ENCODE peak calls at places on chromosome 7, in eight cellular contexts. Y is neural progenitor cell; W is GM20000; N is progenitor cell of endocrine pancreas; O is astrocyte of the spinal cord; G is colonic mucosa; R is choroid plexus epithelial cell; P is CD8-positive, alpha-beta T cell. C is an unnamed sample.

GRCh38 chr7:132773527-132773956 is 197.3 kb upstream of the PLXNA4 start:
- DNase-seq in R (peak), Y (no peak), G (no peak), O (no peak), W (no peak), N (no peak), P (no peak), C (no peak)

GRCh38 chr7:33724201-33724600 is 181.1 kb upstream of the BMPER start:
- DNase-seq in R (no peak), G (no peak), N (no peak), Y (no peak), W (no peak), P (no peak), O (no peak), C (no peak)

GRCh38 chr7:100568176-100568935 is 5.3 kb downstream of the SAP25 start:
- DNase-seq in R (no peak), N (no peak), Y (no peak), P (no peak), W (no peak), O (no peak), G (peak), C (no peak)

GRCh38 chr7:20199015-20199737 is 18.0 kb downstream of the MACC1 start:
- DNase-seq in N (no peak), P (no peak), R (peak), Y (no peak), W (peak), G (peak), O (peak), C (peak)

GRCh38 chr7:41698726-41699125 is 4.2 kb downstream of the INHBA start:
- DNase-seq in R (peak), O (peak), W (no peak), N (no peak), G (no peak), Y (no peak), P (no peak), C (no peak)

GRCh38 chr7:25820432-25821040 is 331.5 kb upstream of the NFE2L3 start:
- DNase-seq in P (no peak), R (peak), Y (peak), W (no peak), O (no peak), G (no peak), N (no peak), C (peak)

GRCh38 chr7:69295971-69296370 is 302.3 kb upstream of the AUTS2 start:
- DNase-seq in N (no peak), Y (no peak), G (no peak), O (no peak), R (no peak), W (no peak), P (no peak), C (no peak)

GRCh38 chr7:157224627-157225026 is 85.9 kb downstream of the UBE3C start:
- DNase-seq in R (peak), N (no peak), W (no peak), O (peak), Y (no peak), P (no peak), G (no peak), C (no peak)

GRCh38 chr7:148261523-148261922 is 329.0 kb upstream of the C7orf33 start:
- DNase-seq in O (no peak), W (no peak), N (no peak), G (no peak), R (no peak), P (no peak), Y (no peak), C (no peak)

GRCh38 chr7:148262721-148263229 is 327.8 kb upstream of the C7orf33 start:
- DNase-seq in R (peak), Y (peak), N (peak), W (peak), P (peak), G (peak), O (peak), C (peak)

GRCh38 chr7:148265896-148266295 is 324.7 kb upstream of the C7orf33 start:
- DNase-seq in Y (no peak), O (no peak), N (no peak), W (no peak), P (no peak), G (no peak), R (no peak), C (no peak)

GRCh38 chr7:148261996-148262688 is 328.4 kb upstream of the C7orf33 start:
- DNase-seq in G (no peak), W (no peak), O (no peak), N (no peak), P (no peak), R (no peak), Y (peak), C (no peak)

GRCh38 chr7:148264933-148265557 is 325.5 kb upstream of the C7orf33 start:
- DNase-seq in W (peak), P (no peak), G (no peak), O (peak), Y (peak), R (peak), N (no peak), C (no peak)
- TF ChIP-seq CTCF in W (peak), P (peak), G (peak), O (peak), Y (peak), R (peak), N (peak), C (peak)

DNA sequence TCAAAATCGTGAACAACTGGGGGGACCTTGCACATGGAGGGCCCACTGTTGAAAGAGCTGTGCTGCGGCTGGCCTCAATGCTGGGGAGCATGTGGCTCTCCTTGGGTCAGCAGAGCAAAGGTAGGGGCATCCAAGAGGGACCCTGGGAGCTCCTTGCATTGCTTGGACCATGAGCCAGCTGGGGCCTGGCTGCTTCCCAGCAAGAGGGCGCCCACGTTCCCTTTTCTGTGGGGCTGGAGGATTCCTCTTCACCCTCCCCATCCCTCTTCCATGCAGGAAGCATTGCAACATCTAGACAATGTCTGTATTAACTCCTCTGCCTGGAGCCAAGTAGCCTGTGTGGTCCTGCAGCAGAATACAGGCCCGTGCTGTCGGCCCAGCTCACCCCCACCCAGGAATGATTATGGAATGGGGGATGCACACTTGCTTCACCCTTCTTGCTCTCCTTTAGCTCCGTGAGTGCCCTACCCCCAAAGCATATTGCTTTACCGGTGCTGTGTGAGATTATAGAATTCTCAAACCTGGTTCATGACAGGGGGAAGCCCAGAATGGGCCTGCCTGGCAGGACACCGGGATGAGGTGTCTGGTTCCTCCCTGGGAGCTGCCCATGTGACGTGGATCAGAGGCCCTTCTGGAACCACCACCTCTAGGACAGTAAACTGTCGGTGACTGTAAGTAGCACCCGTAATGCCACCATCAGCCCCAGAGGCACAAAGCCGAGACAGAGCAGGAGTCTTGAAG is 61.9 kb downstream of the SYPL1 start:
- DNase-seq in Y (peak), G (no peak), W (no peak), N (no peak), P (no peak), O (no peak), R (peak), C (no peak)
- TF ChIP-seq CTCF in Y (peak), G (no peak), W (no peak), N (no peak), P (no peak), O (peak), R (peak), C (no peak)

GRCh38 chr7:66925255-66925654 is 4.2 kb downstream of the TMEM248 start:
- DNase-seq in Y (no peak), R (no peak), G (no peak), P (no peak), N (no peak), W (no peak), O (no peak), C (no peak)
- TF ChIP-seq CTCF in Y (no peak), R (no peak), G (no peak), P (no peak), N (no peak), W (no peak), O (no peak), C (no peak)

GRCh38 chr7:73567140-73567539 is 9.7 kb upstream of the BCL7B start:
- DNase-seq in R (no peak), N (no peak), W (no peak), G (no peak), P (no peak), Y (no peak), O (no peak), C (no peak)

GRCh38 chr7:73570521-73570920 is 7.9 kb downstream of the TBL2 start:
- DNase-seq in O (no peak), N (no peak), G (no peak), W (no peak), Y (no peak), P (no peak), R (no peak), C (no peak)

GRCh38 chr7:73567701-73568685 is 10.4 kb downstream of the TBL2 start:
- DNase-seq in Y (no peak), N (no peak), O (no peak), R (peak), G (no peak), P (no peak), W (no peak), C (no peak)

GRCh38 chr7:73570977-73571376 is 7.4 kb downstream of the TBL2 start:
- DNase-seq in Y (no peak), G (no peak), O (no peak), W (no peak), P (no peak), N (no peak), R (no peak), C (no peak)

DNA sequence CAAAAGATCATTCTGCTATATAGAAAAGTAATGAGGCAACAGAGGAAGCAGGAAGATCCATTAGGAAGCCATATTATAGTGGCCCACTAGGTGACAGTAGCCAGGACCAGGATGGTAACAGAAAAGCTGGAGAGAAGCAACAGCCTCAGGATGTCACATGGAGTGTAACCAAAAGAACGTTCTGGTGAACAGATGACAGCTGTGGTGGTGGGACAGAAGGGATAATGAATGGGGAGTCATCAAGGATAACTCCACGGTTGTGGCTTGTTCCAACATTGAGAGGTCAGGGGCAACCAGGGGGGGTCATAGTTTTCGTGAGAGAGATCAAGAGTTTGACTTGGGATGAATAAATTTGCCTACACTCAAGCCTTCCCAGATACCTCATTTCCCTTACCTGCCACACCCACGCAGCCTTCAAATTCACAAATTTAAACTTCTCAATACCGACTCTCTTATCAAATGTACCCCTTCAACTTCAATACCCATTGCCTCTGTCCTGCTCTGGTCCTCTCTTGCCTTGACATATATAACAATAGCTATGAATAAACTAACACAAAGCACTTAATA is 9.3 kb downstream of the TBL2 start:
- DNase-seq in W (no peak), N (no peak), G (no peak), P (no peak), R (no peak), Y (no peak), O (no peak), C (no peak)
- TF ChIP-seq CTCF in W (no peak), N (no peak), G (no peak), P (no peak), R (no peak), Y (no peak), O (no peak), C (no peak)